ENCODE peak calls at places on chromosome 1, in nine cellular contexts. T, Z, Q, E, B, S, V, U and R are unnamed samples.

GRCh38 chr1:236079703-236080245 is 14.9 kb upstream of the NID1 start:
- DNase-seq in T (no peak), Z (no peak), Q (no peak), E (no peak), B (no peak), S (no peak), V (no peak), U (no peak), R (no peak)

GRCh38 chr1:8317647-8318360 is at the start of gene SLC45A1:
- DNase-seq in T (peak; percentile 85), Z (peak; percentile 76), Q (peak; percentile 43), E (peak; percentile 56), B (peak; percentile 61), S (no peak), V (peak; percentile 55), U (peak; percentile 36), R (no peak)

GRCh38 chr1:10918531-10918930 is 93.9 kb upstream of the TARDBP start:
- DNase-seq in T (no peak), Z (no peak), Q (no peak), E (no peak), B (no peak), S (peak; percentile 37), V (no peak), U (no peak), R (peak; percentile 26)

GRCh38 chr1:67418839-67419586 is 11.2 kb downstream of the SERBP1 start:
- DNase-seq in T (no peak), Z (no peak), Q (no peak), E (no peak), B (no peak), S (no peak), V (no peak), U (no peak), R (no peak)

GRCh38 chr1:199808110-199808870 is 219.2 kb upstream of the NR5A2 start:
- DNase-seq in T (no peak), Z (no peak), Q (no peak), E (no peak), B (no peak), S (peak; percentile 5), V (no peak), U (no peak), R (peak; percentile 2)

GRCh38 chr1:92960395-92961130 is 699 bp downstream of the DIPK1A start:
- DNase-seq in T (peak; percentile 80), Z (peak; percentile 42), Q (peak; percentile 56), E (peak; percentile 55), B (peak; percentile 20), S (peak; percentile 41), V (peak; percentile 69), U (peak; percentile 91), R (peak; percentile 59)

GRCh38 chr1:84762664-84763063 is 72.4 kb upstream of the SSX2IP start:
- DNase-seq in T (no peak), Z (no peak), Q (no peak), E (no peak), B (no peak), S (no peak), V (no peak), U (no peak), R (no peak)

GRCh38 chr1:91732291-91732953 is 153.5 kb downstream of the TGFBR3 start:
- DNase-seq in T (no peak), Z (no peak), Q (no peak), E (no peak), B (no peak), S (peak; percentile 56), V (no peak), U (peak; percentile 44), R (no peak)

GRCh38 chr1:5424802-5425201 is 567.4 kb downstream of the NPHP4 start:
- DNase-seq in T (no peak), Z (no peak), Q (no peak), E (no peak), B (no peak), S (no peak), V (peak; percentile 70), U (no peak), R (no peak)

GRCh38 chr1:3268281-3268680 is 186.2 kb upstream of the ARHGEF16 start:
- DNase-seq in T (no peak), Z (no peak), Q (no peak), E (no peak), B (no peak), S (no peak), V (no peak), U (no peak), R (no peak)

GRCh38 chr1:197892684-197893083 is 9.7 kb upstream of the C1orf53 start:
- DNase-seq in T (no peak), Z (no peak), Q (no peak), E (no peak), B (no peak), S (no peak), V (no peak), U (no peak), R (no peak)

GRCh38 chr1:61293197-61293596 is 210.8 kb downstream of the NFIA start:
- DNase-seq in T (no peak), Z (no peak), Q (no peak), E (no peak), B (no peak), S (no peak), V (no peak), U (no peak), R (no peak)

GRCh38 chr1:24427469-24427862 is 11.9 kb downstream of the NIPAL3 start:
- DNase-seq in T (no peak), Z (no peak), Q (peak; percentile 51), E (no peak), B (no peak), S (no peak), V (no peak), U (no peak), R (no peak)

GRCh38 chr1:192488058-192488457 is 87.5 kb upstream of the RGS1 start:
- DNase-seq in T (no peak), Z (no peak), Q (no peak), E (no peak), B (no peak), S (no peak), V (no peak), U (no peak), R (no peak)

GRCh38 chr1:179177182-179177581 is 52.3 kb downstream of the ABL2 start:
- DNase-seq in T (no peak), Z (no peak), Q (no peak), E (no peak), B (no peak), S (peak; percentile 61), V (no peak), U (no peak), R (peak; percentile 70)

GRCh38 chr1:6025269-6026094 is 20.2 kb upstream of the KCNAB2 start:
- DNase-seq in T (no peak), Z (no peak), Q (no peak), E (no peak), B (no peak), S (no peak), V (no peak), U (peak; percentile 29), R (no peak)

GRCh38 chr1:220093361-220094015 is 444 bp upstream of the IARS2 start:
- DNase-seq in T (no peak), Z (no peak), Q (no peak), E (no peak), B (no peak), S (no peak), V (peak; percentile 54), U (no peak), R (no peak)

GRCh38 chr1:47682786-47683350 is 245.0 kb downstream of the FOXD2 start:
- DNase-seq in T (no peak), Z (no peak), Q (no peak), E (no peak), B (no peak), S (no peak), V (no peak), U (no peak), R (no peak)

GRCh38 chr1:206004821-206005220 is 1.6 kb upstream of the RAB7B start:
- DNase-seq in T (no peak), Z (no peak), Q (peak; percentile 29), E (no peak), B (no peak), S (no peak), V (no peak), U (no peak), R (no peak)

GRCh38 chr1:43530483-43531452 is at the start of gene PTPRF:
- DNase-seq in T (no peak), Z (no peak), Q (peak; percentile 74), E (peak; percentile 61), B (no peak), S (no peak), V (peak; percentile 35), U (peak; percentile 18), R (no peak)

GRCh38 chr1:25526753-25527152 is 16.7 kb upstream of the LDLRAP1 start:
- DNase-seq in T (no peak), Z (no peak), Q (no peak), E (no peak), B (no peak), S (no peak), V (no peak), U (no peak), R (no peak)

GRCh38 chr1:212819704-212820103 is 27.7 kb downstream of the SPATA45 start:
- DNase-seq in T (no peak), Z (no peak), Q (no peak), E (no peak), B (no peak), S (no peak), V (no peak), U (peak; percentile 72), R (no peak)

GRCh38 chr1:5447479-5448070 is 544.6 kb downstream of the NPHP4 start:
- DNase-seq in T (no peak), Z (no peak), Q (no peak), E (no peak), B (no peak), S (no peak), V (peak; percentile 84), U (no peak), R (no peak)

GRCh38 chr1:216726435-216726834 is 3.2 kb upstream of the ESRRG start:
- DNase-seq in T (no peak), Z (no peak), Q (no peak), E (no peak), B (no peak), S (no peak), V (no peak), U (no peak), R (no peak)

GRCh38 chr1:165456861-165457260 is 11.9 kb upstream of the RXRG start:
- DNase-seq in T (no peak), Z (no peak), Q (no peak), E (no peak), B (no peak), S (no peak), V (peak; percentile 66), U (no peak), R (no peak)

GRCh38 chr1:31579374-31579773 is 3.1 kb downstream of the TINAGL1 start:
- DNase-seq in T (no peak), Z (no peak), Q (no peak), E (no peak), B (no peak), S (no peak), V (no peak), U (no peak), R (no peak)

GRCh38 chr1:211742889-211743529 is 67.6 kb upstream of the NEK2 start:
- DNase-seq in T (no peak), Z (no peak), Q (no peak), E (no peak), B (no peak), S (no peak), V (peak; percentile 23), U (no peak), R (no peak)